ENCODE peak calls at places on chromosome 22, in eight cellular contexts. X is NCI-H460; O is astrocyte of the spinal cord; S is uterus; E is iris pigment epithelial cell; L is OCI-LY7; U is stimulated activated effector memory CD8-positive, alpha-beta T cell treated with anti-CD3 and anti-CD28 coated beads, Interleukin-12 subunit alpha, Interleukin-12 subunit beta, amount 100 ng/mL, for 72 hours; P is stimulated activated CD4-positive, alpha-beta T cell treated with anti-CD3 and anti-CD28 coated beads, Interleukin-2, amount 100 ng/mL, for 24 hours. F is an unnamed sample.

GRCh38 chr22:44584256-44584902 is 86.3 kb upstream of the RTL6 start:
- DNase-seq in L (no peak), O (no peak), E (no peak), U (no peak), X (no peak), S (peak; percentile 12), P (no peak), F (no peak)

GRCh38 chr22:39938509-39938908 is 21.7 kb upstream of the TMA7B start:
- DNase-seq in U (no peak), O (no peak), L (no peak), X (no peak), S (no peak), P (peak; percentile 66), E (no peak), F (no peak)

GRCh38 chr22:49724893-49725489 is 102.7 kb downstream of the BRD1 start:
- DNase-seq in E (peak; percentile 58), S (no peak), O (peak; percentile 3), P (peak; percentile 73), U (peak; percentile 88), L (peak; percentile 70), X (peak; percentile 40), F (peak; percentile 82)

GRCh38 chr22:46068176-46068907 is 82.0 kb upstream of the PPARA start:
- DNase-seq in L (no peak), U (no peak), E (no peak), X (no peak), S (no peak), P (no peak), O (peak; percentile 31), F (no peak)

GRCh38 chr22:41989246-41989645 is 9.3 kb upstream of the WBP2NL start:
- DNase-seq in U (no peak), P (no peak), E (no peak), L (no peak), X (no peak), S (no peak), O (no peak), F (no peak)

GRCh38 chr22:44063462-44064371 is 39.6 kb downstream of the PARVB start:
- DNase-seq in U (no peak), O (no peak), S (no peak), E (no peak), P (no peak), X (no peak), L (peak; percentile 14), F (no peak)

GRCh38 chr22:43964314-43964857 is 9.1 kb downstream of the SAMM50 start:
- DNase-seq in U (no peak), E (no peak), O (no peak), L (no peak), S (no peak), P (no peak), X (no peak), F (no peak)

GRCh38 chr22:36741968-36742367 is 34.0 kb downstream of the IFT27 start:
- DNase-seq in E (no peak), O (no peak), P (no peak), U (no peak), S (no peak), X (no peak), L (no peak), F (no peak)

GRCh38 chr22:30922151-30922611 is 46.4 kb downstream of the MORC2 start:
- DNase-seq in X (no peak), U (peak; percentile 82), O (peak; percentile 10), E (peak; percentile 9), L (peak; percentile 91), S (peak; percentile 25), P (peak; percentile 75), F (peak; percentile 89)

GRCh38 chr22:30182365-30182764 is 64.2 kb downstream of the LIF start:
- DNase-seq in S (no peak), P (no peak), X (peak; percentile 75), E (no peak), L (no peak), O (no peak), U (peak; percentile 37), F (no peak)

GRCh38 chr22:48494968-48495750 is 1332.5 kb downstream of the BRD1 start:
- DNase-seq in X (no peak), L (no peak), S (no peak), O (no peak), E (no peak), U (no peak), P (no peak), F (no peak)

GRCh38 chr22:22720201-22720723 is 75.8 kb downstream of the GGTLC2 start:
- DNase-seq in X (peak; percentile 39), L (peak; percentile 91), O (peak; percentile 36), E (peak; percentile 67), P (peak; percentile 32), U (peak; percentile 81), S (no peak), F (peak; percentile 72)

GRCh38 chr22:30892286-30892685 is 76.3 kb downstream of the MORC2 start:
- DNase-seq in L (no peak), X (no peak), U (no peak), E (no peak), O (no peak), P (no peak), S (no peak), F (no peak)

GRCh38 chr22:43244385-43244784 is 57.5 kb upstream of the TTLL12 start:
- DNase-seq in E (no peak), U (no peak), S (no peak), X (no peak), P (no peak), O (no peak), L (no peak), F (no peak)

GRCh38 chr22:44535362-44536095 is 37.5 kb upstream of the RTL6 start:
- DNase-seq in O (no peak), E (no peak), U (no peak), X (no peak), P (no peak), L (no peak), S (no peak), F (no peak)

GRCh38 chr22:38316340-38317236 is 645 bp downstream of the CSNK1E start:
- DNase-seq in U (peak; percentile 80), X (no peak), E (peak; percentile 63), O (peak; percentile 66), P (peak; percentile 57), L (peak; percentile 54), S (peak; percentile 77), F (peak; percentile 70)

GRCh38 chr22:27378343-27378800 is 423.2 kb downstream of the MN1 start:
- DNase-seq in S (no peak), U (no peak), O (peak; percentile 81), P (no peak), X (no peak), E (peak; percentile 20), L (no peak), F (no peak)

F was measured in germinal center.